ENCODE peak calls at places on chromosomes 6 and 20, in eight cellular contexts. Z is HCT116, O is adrenal gland, A is stomach, N is A549, F is gastrocnemius medialis, T is Peyer's patch, L is uterus. D is an unnamed sample.

GRCh38 chr6:25263602-25264001 is 15.6 kb upstream of the CARMIL1 start:
- DNase-seq in Z (no peak), O (no peak), A (no peak), N (no peak), F (no peak), T (no peak), L (no peak), D (no peak)

GRCh38 chr20:40452758-40453157 is 236.3 kb downstream of the MAFB start:
- DNase-seq in Z (no peak), O (no peak), A (no peak), N (no peak), F (no peak), T (no peak), L (no peak), D (no peak)

GRCh38 chr6:165205632-165206031 is 103.8 kb downstream of the C6orf118 start:
- DNase-seq in Z (no peak), O (no peak), A (no peak), N (no peak), F (no peak), T (no peak), L (no peak), D (no peak)

GRCh38 chr20:58001381-58001780 is 227.1 kb downstream of the ANKRD60 start:
- DNase-seq in Z (no peak), O (peak; percentile 69), A (no peak), N (no peak), F (no peak), T (peak; percentile 43), L (peak; percentile 39), D (no peak)

GRCh38 chr6:153160221-153160620 is 29.1 kb upstream of the RGS17 start:
- DNase-seq in Z (no peak), O (no peak), A (no peak), N (no peak), F (no peak), T (no peak), L (no peak), D (no peak)

GRCh38 chr6:166707045-166707444 is 80.0 kb upstream of the RPS6KA2 start:
- DNase-seq in Z (no peak), O (peak; percentile 52), A (peak; percentile 68), N (peak; percentile 29), F (peak; percentile 43), T (no peak), L (no peak), D (peak; percentile 82)

GRCh38 chr20:51494241-51495110 is 48.0 kb downstream of the NFATC2 start:
- DNase-seq in Z (no peak), O (no peak), A (no peak), N (no peak), F (no peak), T (no peak), L (no peak), D (no peak)

GRCh38 chr20:60589624-60590023 is 631.4 kb downstream of the CDH26 start:
- DNase-seq in Z (no peak), O (no peak), A (no peak), N (no peak), F (no peak), T (no peak), L (no peak), D (no peak)

GRCh38 chr6:12174878-12175277 is 115.3 kb upstream of the EDN1 start:
- DNase-seq in Z (no peak), O (no peak), A (no peak), N (no peak), F (no peak), T (no peak), L (no peak), D (no peak)

GRCh38 chr6:25017486-25017885 is 81.7 kb upstream of the RIPOR2 start:
- DNase-seq in Z (no peak), O (no peak), A (no peak), N (no peak), F (no peak), T (no peak), L (no peak), D (no peak)

GRCh38 chr20:34705383-34706021 is 1.4 kb downstream of the TP53INP2 start:
- DNase-seq in Z (no peak), O (peak; percentile 65), A (peak; percentile 59), N (peak; percentile 37), F (peak; percentile 32), T (peak; percentile 78), L (no peak), D (no peak)

GRCh38 chr6:63787021-63787420 is 151.4 kb downstream of the PHF3 start:
- DNase-seq in Z (no peak), O (no peak), A (no peak), N (no peak), F (no peak), T (no peak), L (no peak), D (no peak)

GRCh38 chr6:36874016-36874442 is 574 bp downstream of the PPIL1 start:
- DNase-seq in Z (no peak), O (no peak), A (no peak), N (peak; percentile 9), F (no peak), T (no peak), L (no peak), D (no peak)

GRCh38 chr6:13096084-13096483 is 232.3 kb downstream of the TBC1D7 start:
- DNase-seq in Z (no peak), O (no peak), A (no peak), N (no peak), F (no peak), T (no peak), L (no peak), D (no peak)

GRCh38 chr6:106693343-106693742 is 64.0 kb downstream of the QRSL1 start:
- DNase-seq in Z (no peak), O (no peak), A (no peak), N (no peak), F (no peak), T (no peak), L (no peak), D (no peak)

GRCh38 chr6:56348578-56348977 is 101.2 kb upstream of the COL21A1 start:
- DNase-seq in Z (no peak), O (no peak), A (no peak), N (no peak), F (no peak), T (no peak), L (no peak), D (no peak)

GRCh38 chr6:111804627-111805235 is 68.5 kb downstream of the FYN start:
- DNase-seq in Z (no peak), O (no peak), A (peak; percentile 36), N (no peak), F (no peak), T (no peak), L (no peak), D (no peak)

GRCh38 chr6:50829898-50830439 is 11.3 kb downstream of the TFAP2B start:
- DNase-seq in Z (no peak), O (no peak), A (no peak), N (no peak), F (no peak), T (no peak), L (no peak), D (no peak)

GRCh38 chr6:114000066-114000465 is 29.1 kb upstream of the HDAC2 start:
- DNase-seq in Z (no peak), O (no peak), A (no peak), N (no peak), F (no peak), T (no peak), L (no peak), D (no peak)

DNA sequence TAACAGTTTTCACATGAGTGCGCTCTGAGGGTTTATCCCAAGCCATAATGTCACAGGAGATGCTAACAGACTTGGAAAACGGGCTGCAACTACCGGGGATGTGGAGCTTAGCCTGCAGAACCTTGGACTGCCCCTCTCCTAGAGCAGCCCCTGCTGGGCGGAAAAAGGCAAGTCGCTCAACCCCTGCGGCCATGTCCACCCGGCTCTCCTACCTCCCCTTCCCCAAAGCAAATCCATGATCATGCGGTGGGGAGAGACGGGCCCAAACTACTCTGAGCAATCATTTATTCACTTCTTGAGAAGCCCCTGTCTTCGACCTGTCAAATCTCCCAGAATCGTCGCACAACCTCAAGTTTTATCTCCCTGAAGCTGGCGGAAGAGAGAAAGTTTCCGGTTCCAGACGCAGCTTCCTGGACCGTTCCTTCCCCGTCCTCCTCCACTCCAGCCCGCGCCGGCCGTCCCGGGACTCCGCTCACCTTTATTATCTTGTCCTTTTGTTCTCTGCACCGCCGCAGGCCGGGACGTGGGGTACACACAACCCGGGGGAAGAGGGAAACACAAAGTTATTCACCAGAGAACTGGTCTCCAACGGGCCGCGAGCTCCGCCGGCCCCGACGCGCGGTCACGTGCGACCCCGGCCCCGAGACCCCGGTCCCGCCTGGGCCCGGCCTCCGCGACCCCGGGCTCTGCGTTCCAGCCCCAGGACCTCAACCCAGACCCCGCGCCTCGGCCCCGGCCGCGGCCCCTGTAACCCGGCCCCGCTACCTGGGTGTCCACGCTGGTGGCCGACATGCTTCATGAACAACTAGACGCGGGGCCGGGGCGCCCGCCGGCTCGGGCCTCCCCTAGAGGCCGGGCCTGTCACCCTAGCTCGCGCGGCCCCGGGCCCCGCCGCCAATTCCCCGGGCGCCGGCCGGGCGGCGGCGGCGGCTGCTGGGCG is 560 bp downstream of the YTHDF1 start:
- DNase-seq in Z (no peak), O (no peak), A (no peak), N (peak; percentile 91), F (no peak), T (peak; percentile 56), L (no peak), D (no peak)
- TF ChIP-seq POLR2A in Z (no peak), O (no peak), A (no peak), N (no peak), F (no peak), T (no peak), L (no peak), D (no peak)

GRCh38 chr6:136594671-136595070 is 44.4 kb upstream of the MAP7 start:
- DNase-seq in Z (no peak), O (no peak), A (no peak), N (no peak), F (no peak), T (no peak), L (no peak), D (no peak)
- H3K27ac ChIP-seq in Z (no peak overlapping the region), O (peak overlapping the region; percentile 74), A (peak overlapping the region; percentile 43), N (no peak overlapping the region), F (no peak overlapping the region), T (no peak overlapping the region), L (no peak overlapping the region), D (no peak overlapping the region)

GRCh38 chr6:30626484-30627366 is at the start of gene ATAT1:
- DNase-seq in Z (peak; percentile 70), O (peak; percentile 86), A (peak; percentile 93), N (peak; percentile 82), F (peak; percentile 78), T (peak; percentile 97), L (peak; percentile 89), D (peak; percentile 91)
- TF ChIP-seq POLR2A in Z (peak; percentile 60), O (peak; percentile 29), A (no peak), N (peak; percentile 80), F (peak; percentile 32), T (peak; percentile 63), L (peak; percentile 57), D (peak; percentile 48)

DNA sequence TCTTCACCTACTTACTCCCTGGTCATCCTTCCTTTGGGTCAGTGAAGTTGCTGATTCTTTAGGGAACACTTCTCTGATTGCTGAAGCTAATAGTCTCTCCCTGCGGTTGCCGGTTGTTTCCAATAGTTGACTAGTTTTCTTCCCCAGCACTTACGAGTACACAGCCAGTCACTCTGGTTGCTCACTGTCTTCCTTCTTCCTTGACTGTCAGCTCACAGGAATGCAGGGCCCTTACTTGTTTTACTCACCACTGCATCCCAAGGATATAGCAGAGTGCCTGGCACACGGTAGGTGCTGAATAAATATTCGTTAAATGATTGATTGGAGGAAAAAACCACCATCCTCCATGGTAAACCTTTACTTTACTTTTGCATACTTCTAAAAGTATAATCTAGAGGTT is 345.0 kb downstream of the QKI start:
- DNase-seq in Z (no peak), O (no peak), A (no peak), N (no peak), F (no peak), T (no peak), L (no peak), D (no peak)
- H3K27ac ChIP-seq in Z (no peak overlapping the region), O (no peak overlapping the region), A (no peak overlapping the region), N (no peak overlapping the region), F (no peak overlapping the region), T (no peak overlapping the region), L (no peak overlapping the region), D (no peak overlapping the region)

GRCh38 chr6:158860279-158860865 is 41.2 kb upstream of the EZR start:
- DNase-seq in Z (no peak), O (peak; percentile 46), A (no peak), N (no peak), F (no peak), T (no peak), L (no peak), D (no peak)
- TF ChIP-seq POLR2A in Z (no peak), O (no peak), A (no peak), N (no peak), F (no peak), T (no peak), L (no peak), D (no peak)

D was measured in right lobe of liver.